ENCODE peak calls at places on chromosomes 5 and 9, in ten cellular contexts. R is kidney; M is Calu3; O is hypothalamus; V is neuronal stem cell; Y is activated CD8-positive, alpha-beta T cell treated with anti-CD3 and anti-CD28 coated beads, Interleukin-2, amount 10 ng/mL, durations not matched to agents 7 days and 5 days; B is RPMI7951; Z is cardiac fibroblast; L is A549; S is GM10248. P is an unnamed sample.

GRCh38 chr9:136052991-136053756 is 41.9 kb downstream of the NACC2 start:
- DNase-seq in Y (no peak), R (peak; percentile 74), O (peak; percentile 41), B (no peak), V (no peak), S (no peak), L (no peak), M (peak; percentile 9), Z (peak; percentile 27), P (no peak)

GRCh38 chr5:99334936-99335335 is 406.1 kb upstream of the CHD1 start:
- DNase-seq in R (no peak), O (no peak), V (no peak), L (no peak), S (no peak), B (no peak), Y (no peak), M (no peak), Z (no peak), P (no peak)

GRCh38 chr5:142740903-142741302 is 29.3 kb upstream of the ARHGAP26 start:
- DNase-seq in R (no peak), V (no peak), Z (peak; percentile 57), M (no peak), L (no peak), S (no peak), Y (no peak), B (no peak), O (no peak), P (peak; percentile 38)

GRCh38 chr9:124595743-124596142 is 88.5 kb upstream of the NR5A1 start:
- DNase-seq in M (no peak), V (no peak), R (no peak), B (peak; percentile 13), S (no peak), L (no peak), O (no peak), Y (no peak), Z (no peak), P (no peak)

GRCh38 chr5:132054697-132055440 is 5.6 kb upstream of the IL3 start:
- DNase-seq in B (no peak), M (no peak), Y (peak; percentile 22), S (no peak), R (peak; percentile 58), Z (no peak), V (no peak), O (no peak), L (no peak), P (no peak)

GRCh38 chr9:127497656-127498290 is 46.5 kb downstream of the LRSAM1 start:
- DNase-seq in L (no peak), M (no peak), S (no peak), Y (no peak), O (no peak), V (no peak), Z (no peak), R (peak; percentile 32), B (no peak), P (no peak)

GRCh38 chr5:90866333-90866732 is 307.7 kb downstream of the ADGRV1 start:
- DNase-seq in B (peak; percentile 24), Z (peak; percentile 56), R (no peak), Y (no peak), V (no peak), L (peak; percentile 50), M (no peak), O (no peak), S (peak; percentile 23), P (peak; percentile 53)

GRCh38 chr9:16368425-16369087 is 501.9 kb downstream of the BNC2 start:
- DNase-seq in V (no peak), Y (no peak), B (peak; percentile 75), M (no peak), L (no peak), S (no peak), Z (no peak), O (no peak), R (no peak), P (no peak)

GRCh38 chr5:61298580-61298979 is 33.5 kb upstream of the ZSWIM6 start:
- DNase-seq in Z (no peak), B (no peak), S (no peak), M (no peak), V (no peak), R (no peak), Y (no peak), O (no peak), L (no peak), P (peak; percentile 53)

GRCh38 chr5:134989291-134989830 is 21.7 kb downstream of the CATSPER3 start:
- DNase-seq in V (no peak), B (peak; percentile 10), O (no peak), S (no peak), M (no peak), Y (no peak), Z (peak; percentile 46), R (no peak), L (no peak), P (peak; percentile 10)

GRCh38 chr5:141343242-141343952 is at the start of gene PCDHGA3:
- DNase-seq in B (no peak), Z (peak; percentile 59), R (no peak), L (no peak), O (no peak), S (no peak), M (no peak), Y (peak; percentile 47), V (no peak), P (peak; percentile 74)

GRCh38 chr5:79236970-79237734 is 1.2 kb downstream of the JMY start:
- DNase-seq in O (peak; percentile 46), R (peak; percentile 82), S (peak; percentile 49), Z (peak; percentile 44), M (peak; percentile 57), Y (peak; percentile 48), B (peak; percentile 31), V (peak; percentile 29), L (peak; percentile 43), P (peak; percentile 34)

GRCh38 chr5:35202319-35203111 is 27.8 kb downstream of the PRLR start:
- DNase-seq in B (peak; percentile 45), L (peak; percentile 42), O (no peak), M (peak; percentile 59), V (peak; percentile 23), S (peak; percentile 33), Y (peak; percentile 30), Z (peak; percentile 52), R (no peak), P (peak; percentile 61)

GRCh38 chr5:179796877-179797608 is 3.3 kb downstream of the LTC4S start:
- DNase-seq in V (no peak), R (no peak), B (no peak), Z (no peak), L (no peak), S (no peak), O (no peak), Y (no peak), M (no peak), P (no peak)

GRCh38 chr5:54357371-54358058 is 47.1 kb upstream of the ARL15 start:
- DNase-seq in R (no peak), S (no peak), Y (no peak), Z (no peak), V (no peak), L (no peak), O (no peak), M (no peak), B (peak; percentile 14), P (no peak)

GRCh38 chr5:5665225-5666075 is 243.0 kb downstream of the ICE1 start:
- DNase-seq in M (no peak), B (peak; percentile 88), V (no peak), S (no peak), Z (peak; percentile 5), Y (no peak), R (no peak), L (no peak), O (no peak), P (no peak)

GRCh38 chr5:3612561-3613175 is 17.0 kb downstream of the IRX1 start:
- DNase-seq in B (no peak), O (no peak), R (no peak), L (no peak), Y (no peak), Z (no peak), M (no peak), V (no peak), S (no peak), P (no peak)

GRCh38 chr9:84371737-84372136 is 31.2 kb upstream of the SLC28A3 start:
- DNase-seq in S (no peak), Z (peak; percentile 98), M (peak; percentile 16), Y (no peak), L (no peak), B (peak; percentile 81), O (no peak), R (no peak), V (no peak), P (peak; percentile 99)

GRCh38 chr5:168893231-168893630 is 314.1 kb upstream of the PANK3 start:
- DNase-seq in Y (no peak), M (no peak), L (no peak), B (no peak), Z (no peak), V (no peak), R (no peak), O (no peak), S (no peak), P (no peak)

GRCh38 chr9:96169488-96169887 is 132.5 kb downstream of the HSD17B3 start:
- DNase-seq in L (peak; percentile 87), O (peak; percentile 11), Y (no peak), Z (peak; percentile 11), S (no peak), B (peak; percentile 68), V (peak; percentile 69), M (peak; percentile 23), R (peak; percentile 94), P (no peak)

P was measured in fibroblast of pulmonary artery.